ENCODE peak calls at places on chromosomes 13 and 19, in eight cellular contexts. One of them, this sample, is unnamed. For H3K27me3 and H3K4me1, the result is how much of the 10 kb centered on the place peaks cover.

GRCh38 chr13:69683921-69684663 is 423.5 kb upstream of the ATXN8OS start:
- DNase-seq in body of pancreas: no peak
- DNase-seq in effector memory CD4-positive, alpha-beta T cell: no peak
- DNase-seq in cardiac muscle cell: peak
- DNase-seq in esophagus squamous epithelium: no peak
- DNase-seq in uterus: no peak
- DNase-seq in stomach: no peak
- DNase-seq in breast epithelium: no peak
- DNase-seq in this sample: no peak

GRCh38 chr19:57334191-57334590 is 13.9 kb downstream of the ZNF543 start:
- DNase-seq in body of pancreas: no peak
- DNase-seq in effector memory CD4-positive, alpha-beta T cell: no peak
- DNase-seq in cardiac muscle cell: no peak
- DNase-seq in esophagus squamous epithelium: no peak
- DNase-seq in uterus: no peak
- DNase-seq in stomach: no peak
- DNase-seq in breast epithelium: peak
- DNase-seq in this sample: no peak

GRCh38 chr13:54733639-54734038 is 1705.0 kb downstream of the OLFM4 start:
- DNase-seq in body of pancreas: no peak
- DNase-seq in effector memory CD4-positive, alpha-beta T cell: no peak
- DNase-seq in cardiac muscle cell: peak
- DNase-seq in esophagus squamous epithelium: no peak
- DNase-seq in uterus: no peak
- DNase-seq in stomach: no peak
- DNase-seq in breast epithelium: no peak
- DNase-seq in this sample: peak

GRCh38 chr19:8392017-8392591 is 1.9 kb downstream of the RAB11B start:
- DNase-seq in body of pancreas: peak
- DNase-seq in effector memory CD4-positive, alpha-beta T cell: no peak
- DNase-seq in cardiac muscle cell: no peak
- DNase-seq in esophagus squamous epithelium: no peak
- DNase-seq in uterus: no peak
- DNase-seq in stomach: peak
- DNase-seq in breast epithelium: no peak
- DNase-seq in this sample: no peak

GRCh38 chr13:97226788-97227627 is 4.9 kb downstream of the MBNL2 start:
- DNase-seq in body of pancreas: peak
- DNase-seq in effector memory CD4-positive, alpha-beta T cell: peak
- DNase-seq in cardiac muscle cell: no peak
- DNase-seq in esophagus squamous epithelium: no peak
- DNase-seq in uterus: no peak
- DNase-seq in stomach: peak
- DNase-seq in breast epithelium: no peak
- DNase-seq in this sample: no peak

GRCh38 chr13:27415116-27415515 is 9.3 kb upstream of the GTF3A start:
- DNase-seq in body of pancreas: no peak
- DNase-seq in effector memory CD4-positive, alpha-beta T cell: no peak
- DNase-seq in cardiac muscle cell: no peak
- DNase-seq in esophagus squamous epithelium: no peak
- DNase-seq in uterus: no peak
- DNase-seq in stomach: no peak
- DNase-seq in breast epithelium: no peak
- DNase-seq in this sample: no peak

GRCh38 chr19:48659768-48660167 is 13.0 kb downstream of the NTN5 start:
- DNase-seq in body of pancreas: no peak
- DNase-seq in effector memory CD4-positive, alpha-beta T cell: no peak
- DNase-seq in cardiac muscle cell: no peak
- DNase-seq in esophagus squamous epithelium: no peak
- DNase-seq in uterus: no peak
- DNase-seq in stomach: no peak
- DNase-seq in breast epithelium: no peak
- DNase-seq in this sample: no peak

GRCh38 chr13:57799624-57800023 is 168.1 kb downstream of the PCDH17 start:
- DNase-seq in body of pancreas: no peak
- DNase-seq in effector memory CD4-positive, alpha-beta T cell: no peak
- DNase-seq in cardiac muscle cell: no peak
- DNase-seq in esophagus squamous epithelium: no peak
- DNase-seq in uterus: no peak
- DNase-seq in stomach: no peak
- DNase-seq in breast epithelium: no peak
- DNase-seq in this sample: no peak

GRCh38 chr13:32019612-32020233 is 11.9 kb upstream of the FRY start:
- DNase-seq in body of pancreas: peak
- DNase-seq in effector memory CD4-positive, alpha-beta T cell: no peak
- DNase-seq in cardiac muscle cell: peak
- DNase-seq in esophagus squamous epithelium: no peak
- DNase-seq in uterus: peak
- DNase-seq in stomach: no peak
- DNase-seq in breast epithelium: no peak
- DNase-seq in this sample: peak

GRCh38 chr13:66443926-66444325 is 786.2 kb downstream of the PCDH9 start:
- DNase-seq in body of pancreas: no peak
- DNase-seq in effector memory CD4-positive, alpha-beta T cell: no peak
- DNase-seq in cardiac muscle cell: no peak
- DNase-seq in esophagus squamous epithelium: no peak
- DNase-seq in uterus: no peak
- DNase-seq in stomach: no peak
- DNase-seq in breast epithelium: no peak
- DNase-seq in this sample: no peak

GRCh38 chr19:4577020-4577782 is 17.7 kb upstream of the SEMA6B start:
- DNase-seq in body of pancreas: no peak
- DNase-seq in effector memory CD4-positive, alpha-beta T cell: no peak
- DNase-seq in cardiac muscle cell: no peak
- DNase-seq in esophagus squamous epithelium: no peak
- DNase-seq in uterus: no peak
- DNase-seq in stomach: no peak
- DNase-seq in breast epithelium: no peak
- DNase-seq in this sample: no peak
- H3K27me3 ChIP-seq in body of pancreas: under half
- H3K27me3 ChIP-seq in effector memory CD4-positive, alpha-beta T cell: under half
- H3K27me3 ChIP-seq in cardiac muscle cell: under half
- H3K27me3 ChIP-seq in esophagus squamous epithelium: under half
- H3K27me3 ChIP-seq in uterus: under half
- H3K27me3 ChIP-seq in stomach: under half
- H3K27me3 ChIP-seq in breast epithelium: half or more
- H3K27me3 ChIP-seq in this sample: under half

GRCh38 chr13:36724141-36724540 is 50.3 kb downstream of the SERTM1 start:
- DNase-seq in body of pancreas: no peak
- DNase-seq in effector memory CD4-positive, alpha-beta T cell: no peak
- DNase-seq in cardiac muscle cell: no peak
- DNase-seq in esophagus squamous epithelium: no peak
- DNase-seq in uterus: no peak
- DNase-seq in stomach: no peak
- DNase-seq in breast epithelium: no peak
- DNase-seq in this sample: no peak

GRCh38 chr13:36715841-36716240 is 42.0 kb downstream of the SERTM1 start:
- DNase-seq in body of pancreas: no peak
- DNase-seq in effector memory CD4-positive, alpha-beta T cell: no peak
- DNase-seq in cardiac muscle cell: peak
- DNase-seq in esophagus squamous epithelium: no peak
- DNase-seq in uterus: no peak
- DNase-seq in stomach: no peak
- DNase-seq in breast epithelium: no peak
- DNase-seq in this sample: no peak

GRCh38 chr13:36713842-36714241 is 40.0 kb downstream of the SERTM1 start:
- DNase-seq in body of pancreas: no peak
- DNase-seq in effector memory CD4-positive, alpha-beta T cell: no peak
- DNase-seq in cardiac muscle cell: no peak
- DNase-seq in esophagus squamous epithelium: no peak
- DNase-seq in uterus: no peak
- DNase-seq in stomach: no peak
- DNase-seq in breast epithelium: no peak
- DNase-seq in this sample: no peak

GRCh38 chr13:36718146-36718545 is 44.3 kb downstream of the SERTM1 start:
- DNase-seq in body of pancreas: no peak
- DNase-seq in effector memory CD4-positive, alpha-beta T cell: no peak
- DNase-seq in cardiac muscle cell: no peak
- DNase-seq in esophagus squamous epithelium: no peak
- DNase-seq in uterus: no peak
- DNase-seq in stomach: no peak
- DNase-seq in breast epithelium: no peak
- DNase-seq in this sample: no peak

GRCh38 chr13:36718686-36719085 is 44.9 kb downstream of the SERTM1 start:
- DNase-seq in body of pancreas: no peak
- DNase-seq in effector memory CD4-positive, alpha-beta T cell: no peak
- DNase-seq in cardiac muscle cell: no peak
- DNase-seq in esophagus squamous epithelium: no peak
- DNase-seq in uterus: no peak
- DNase-seq in stomach: no peak
- DNase-seq in breast epithelium: no peak
- DNase-seq in this sample: no peak
- H3K27ac ChIP-seq in body of pancreas: no peak
- H3K27ac ChIP-seq in effector memory CD4-positive, alpha-beta T cell: no peak
- H3K27ac ChIP-seq in cardiac muscle cell: no peak
- H3K27ac ChIP-seq in esophagus squamous epithelium: no peak
- H3K27ac ChIP-seq in uterus: no peak
- H3K27ac ChIP-seq in stomach: no peak
- H3K27ac ChIP-seq in breast epithelium: no peak
- H3K27ac ChIP-seq in this sample: no peak

GRCh38 chr19:39449116-39449797 is 3.9 kb downstream of the SUPT5H start:
- DNase-seq in body of pancreas: no peak
- DNase-seq in effector memory CD4-positive, alpha-beta T cell: no peak
- DNase-seq in cardiac muscle cell: no peak
- DNase-seq in esophagus squamous epithelium: no peak
- DNase-seq in uterus: no peak
- DNase-seq in stomach: no peak
- DNase-seq in breast epithelium: no peak
- DNase-seq in this sample: no peak
- H3K4me1 ChIP-seq in body of pancreas: under half
- H3K4me1 ChIP-seq in effector memory CD4-positive, alpha-beta T cell: under half
- H3K4me1 ChIP-seq in cardiac muscle cell: under half
- H3K4me1 ChIP-seq in esophagus squamous epithelium: under half
- H3K4me1 ChIP-seq in uterus: under half
- H3K4me1 ChIP-seq in stomach: half or more
- H3K4me1 ChIP-seq in breast epithelium: under half
- H3K4me1 ChIP-seq in this sample: under half

GRCh38 chr19:51476164-51476563 is 2.2 kb upstream of the CEACAM18 start:
- DNase-seq in body of pancreas: no peak
- DNase-seq in effector memory CD4-positive, alpha-beta T cell: no peak
- DNase-seq in cardiac muscle cell: no peak
- DNase-seq in esophagus squamous epithelium: no peak
- DNase-seq in uterus: no peak
- DNase-seq in stomach: no peak
- DNase-seq in breast epithelium: no peak
- DNase-seq in this sample: no peak
- H3K27me3 ChIP-seq in body of pancreas: under half
- H3K27me3 ChIP-seq in effector memory CD4-positive, alpha-beta T cell: under half
- H3K27me3 ChIP-seq in cardiac muscle cell: under half
- H3K27me3 ChIP-seq in esophagus squamous epithelium: under half
- H3K27me3 ChIP-seq in uterus: under half
- H3K27me3 ChIP-seq in stomach: under half
- H3K27me3 ChIP-seq in breast epithelium: half or more
- H3K27me3 ChIP-seq in this sample: under half

DNA sequence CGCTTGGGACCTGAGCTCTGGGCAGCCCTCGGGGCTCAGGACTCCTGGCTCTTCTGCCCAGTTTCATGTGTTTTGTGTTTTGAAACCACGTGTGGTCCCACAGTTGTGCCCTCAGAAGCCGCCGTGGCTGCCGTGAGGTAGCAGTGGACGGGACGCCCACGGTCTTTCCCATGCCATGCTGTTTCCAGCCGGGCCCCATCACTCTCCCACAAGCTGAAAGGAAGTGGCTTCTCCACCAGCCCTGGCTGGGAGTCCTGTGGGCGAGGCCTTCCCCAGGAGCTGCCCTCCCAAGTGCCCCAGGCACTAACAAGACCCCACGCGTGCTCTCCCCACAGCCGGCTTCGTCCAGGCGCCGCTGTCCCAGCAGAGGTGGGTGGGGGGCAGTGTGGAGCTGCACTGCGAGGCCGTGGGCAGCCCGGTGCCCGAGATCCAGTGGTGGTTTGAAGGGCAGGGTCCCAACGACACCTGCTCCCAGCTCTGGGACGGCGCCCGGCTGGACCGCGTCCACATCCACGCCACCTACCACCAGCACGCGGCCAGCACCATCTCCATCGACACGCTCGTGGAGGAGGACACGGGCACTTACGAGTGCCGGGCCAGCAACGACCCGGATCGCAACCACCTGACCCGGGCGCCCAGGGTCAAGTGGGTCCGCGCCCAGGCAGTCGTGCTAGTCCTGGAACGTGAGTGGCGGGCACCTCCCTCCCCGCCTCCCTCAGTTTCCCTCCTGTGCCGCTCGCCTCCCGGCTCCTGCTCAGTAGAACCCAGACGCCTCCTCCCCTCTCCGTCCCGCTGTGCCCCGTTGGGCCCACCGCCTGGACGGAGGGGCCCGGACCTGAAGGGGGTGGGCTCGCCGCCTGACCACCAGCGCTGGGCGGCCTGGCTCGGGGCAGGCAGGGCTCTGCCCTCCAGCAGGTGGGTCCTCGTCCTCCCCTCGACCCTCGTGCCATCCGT is 5.3 kb downstream of the BSG start:
- DNase-seq in body of pancreas: no peak
- DNase-seq in effector memory CD4-positive, alpha-beta T cell: no peak
- DNase-seq in cardiac muscle cell: no peak
- DNase-seq in esophagus squamous epithelium: no peak
- DNase-seq in uterus: no peak
- DNase-seq in stomach: no peak
- DNase-seq in breast epithelium: no peak
- DNase-seq in this sample: no peak
- H3K27ac ChIP-seq in body of pancreas: no peak
- H3K27ac ChIP-seq in effector memory CD4-positive, alpha-beta T cell: no peak
- H3K27ac ChIP-seq in cardiac muscle cell: peak
- H3K27ac ChIP-seq in esophagus squamous epithelium: no peak
- H3K27ac ChIP-seq in uterus: no peak
- H3K27ac ChIP-seq in stomach: no peak
- H3K27ac ChIP-seq in breast epithelium: no peak
- H3K27ac ChIP-seq in this sample: no peak

DNA sequence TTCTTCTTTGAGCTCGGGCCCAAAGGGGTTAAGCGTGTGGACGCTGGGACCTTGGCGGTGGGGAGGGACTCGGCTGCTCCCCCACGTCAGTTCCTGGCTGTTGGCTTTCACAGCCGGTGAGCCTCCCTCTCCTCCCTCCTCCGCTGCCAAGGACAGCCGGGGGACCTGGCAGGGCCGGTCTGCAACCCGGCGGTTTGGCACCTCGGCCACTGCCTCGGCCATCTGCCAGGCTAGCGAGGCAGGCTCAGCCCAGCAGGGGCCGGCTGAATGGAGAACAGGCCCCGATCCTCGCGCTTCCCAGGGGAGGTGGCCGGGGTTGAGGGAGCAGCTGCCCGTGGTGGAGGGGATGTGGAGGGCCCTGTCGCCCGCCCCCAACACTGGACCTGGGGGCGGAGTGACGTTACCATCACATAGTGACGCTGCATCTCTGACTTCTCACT is 5.0 kb downstream of the TLE5 start:
- DNase-seq in body of pancreas: peak
- DNase-seq in effector memory CD4-positive, alpha-beta T cell: no peak
- DNase-seq in cardiac muscle cell: no peak
- DNase-seq in esophagus squamous epithelium: no peak
- DNase-seq in uterus: peak
- DNase-seq in stomach: peak
- DNase-seq in breast epithelium: peak
- DNase-seq in this sample: no peak
- H3K4me1 ChIP-seq in body of pancreas: half or more
- H3K4me1 ChIP-seq in effector memory CD4-positive, alpha-beta T cell: under half
- H3K4me1 ChIP-seq in cardiac muscle cell: under half
- H3K4me1 ChIP-seq in esophagus squamous epithelium: half or more
- H3K4me1 ChIP-seq in uterus: under half
- H3K4me1 ChIP-seq in stomach: half or more
- H3K4me1 ChIP-seq in breast epithelium: under half
- H3K4me1 ChIP-seq in this sample: under half

GRCh38 chr13:112107289-112107688 is 40.3 kb downstream of the SOX1 start:
- DNase-seq in body of pancreas: no peak
- DNase-seq in effector memory CD4-positive, alpha-beta T cell: no peak
- DNase-seq in cardiac muscle cell: no peak
- DNase-seq in esophagus squamous epithelium: no peak
- DNase-seq in uterus: no peak
- DNase-seq in stomach: no peak
- DNase-seq in breast epithelium: no peak
- DNase-seq in this sample: no peak
- H3K27me3 ChIP-seq in body of pancreas: under half
- H3K27me3 ChIP-seq in effector memory CD4-positive, alpha-beta T cell: under half
- H3K27me3 ChIP-seq in cardiac muscle cell: half or more
- H3K27me3 ChIP-seq in esophagus squamous epithelium: under half
- H3K27me3 ChIP-seq in uterus: under half
- H3K27me3 ChIP-seq in stomach: under half
- H3K27me3 ChIP-seq in breast epithelium: half or more
- H3K27me3 ChIP-seq in this sample: half or more

This sample was measured in iPS DF 6.9.